ENCODE peak calls at places on chromosomes 3 and 15, in six cellular contexts. One of them, this sample, is unnamed.

GRCh38 chr3:153163349-153164008 is 1.5 kb downstream of the RAP2B start:
- DNase-seq in tibial artery: no peak
- DNase-seq in CD8-positive, alpha-beta T cell: no peak
- DNase-seq in choroid plexus epithelial cell: peak
- DNase-seq in endodermal cell: no peak
- DNase-seq in OCI-LY7: peak
- DNase-seq in this sample: no peak

GRCh38 chr3:51538115-51538458 is 432 bp upstream of the RAD54L2 start:
- DNase-seq in tibial artery: no peak
- DNase-seq in CD8-positive, alpha-beta T cell: no peak
- DNase-seq in choroid plexus epithelial cell: peak
- DNase-seq in endodermal cell: no peak
- DNase-seq in OCI-LY7: peak
- DNase-seq in this sample: no peak

GRCh38 chr3:46717447-46718231 is at the start of gene PRSS50:
- DNase-seq in tibial artery: no peak
- DNase-seq in CD8-positive, alpha-beta T cell: no peak
- DNase-seq in choroid plexus epithelial cell: no peak
- DNase-seq in endodermal cell: peak
- DNase-seq in OCI-LY7: no peak
- DNase-seq in this sample: no peak

GRCh38 chr3:155308831-155309230 is 15.3 kb upstream of the STRIT1 start:
- DNase-seq in tibial artery: no peak
- DNase-seq in CD8-positive, alpha-beta T cell: no peak
- DNase-seq in choroid plexus epithelial cell: no peak
- DNase-seq in endodermal cell: no peak
- DNase-seq in OCI-LY7: no peak
- DNase-seq in this sample: no peak

GRCh38 chr3:153070153-153070868 is 91.7 kb upstream of the RAP2B start:
- DNase-seq in tibial artery: no peak
- DNase-seq in CD8-positive, alpha-beta T cell: no peak
- DNase-seq in choroid plexus epithelial cell: peak
- DNase-seq in endodermal cell: no peak
- DNase-seq in OCI-LY7: no peak
- DNase-seq in this sample: no peak

GRCh38 chr3:161096771-161097367 is 8.3 kb downstream of the B3GALNT1 start:
- DNase-seq in tibial artery: no peak
- DNase-seq in CD8-positive, alpha-beta T cell: no peak
- DNase-seq in choroid plexus epithelial cell: peak
- DNase-seq in endodermal cell: peak
- DNase-seq in OCI-LY7: peak
- DNase-seq in this sample: peak

GRCh38 chr3:14487086-14487485 is 53.1 kb downstream of the GRIP2 start:
- DNase-seq in tibial artery: no peak
- DNase-seq in CD8-positive, alpha-beta T cell: no peak
- DNase-seq in choroid plexus epithelial cell: no peak
- DNase-seq in endodermal cell: no peak
- DNase-seq in OCI-LY7: no peak
- DNase-seq in this sample: no peak

GRCh38 chr15:96102631-96103030 is 227.9 kb upstream of the NR2F2 start:
- DNase-seq in tibial artery: no peak
- DNase-seq in CD8-positive, alpha-beta T cell: no peak
- DNase-seq in choroid plexus epithelial cell: no peak
- DNase-seq in endodermal cell: no peak
- DNase-seq in OCI-LY7: no peak
- DNase-seq in this sample: no peak

GRCh38 chr15:89127054-89127702 is 38.9 kb downstream of the ABHD2 start:
- DNase-seq in tibial artery: no peak
- DNase-seq in CD8-positive, alpha-beta T cell: no peak
- DNase-seq in choroid plexus epithelial cell: no peak
- DNase-seq in endodermal cell: no peak
- DNase-seq in OCI-LY7: no peak
- DNase-seq in this sample: no peak

GRCh38 chr15:79849789-79850188 is 47.0 kb downstream of the MTHFS start:
- DNase-seq in tibial artery: no peak
- DNase-seq in CD8-positive, alpha-beta T cell: no peak
- DNase-seq in choroid plexus epithelial cell: peak
- DNase-seq in endodermal cell: peak
- DNase-seq in OCI-LY7: peak
- DNase-seq in this sample: peak

GRCh38 chr3:32355892-32356291 is 35.8 kb upstream of the CMTM7 start:
- DNase-seq in tibial artery: no peak
- DNase-seq in CD8-positive, alpha-beta T cell: no peak
- DNase-seq in choroid plexus epithelial cell: no peak
- DNase-seq in endodermal cell: no peak
- DNase-seq in OCI-LY7: no peak
- DNase-seq in this sample: no peak

GRCh38 chr3:186024210-186024609 is 84.7 kb downstream of the ETV5 start:
- DNase-seq in tibial artery: peak
- DNase-seq in CD8-positive, alpha-beta T cell: no peak
- DNase-seq in choroid plexus epithelial cell: peak
- DNase-seq in endodermal cell: no peak
- DNase-seq in OCI-LY7: no peak
- DNase-seq in this sample: no peak

GRCh38 chr3:160129459-160130061 is 95.7 kb upstream of the C3orf80 start:
- DNase-seq in tibial artery: no peak
- DNase-seq in CD8-positive, alpha-beta T cell: no peak
- DNase-seq in choroid plexus epithelial cell: peak
- DNase-seq in endodermal cell: no peak
- DNase-seq in OCI-LY7: no peak
- DNase-seq in this sample: no peak

GRCh38 chr15:85649372-85649771 is 145.4 kb downstream of the KLHL25 start:
- DNase-seq in tibial artery: no peak
- DNase-seq in CD8-positive, alpha-beta T cell: no peak
- DNase-seq in choroid plexus epithelial cell: peak
- DNase-seq in endodermal cell: no peak
- DNase-seq in OCI-LY7: no peak
- DNase-seq in this sample: no peak

GRCh38 chr15:79209690-79210089 is 72.8 kb upstream of the ANKRD34C start:
- DNase-seq in tibial artery: no peak
- DNase-seq in CD8-positive, alpha-beta T cell: no peak
- DNase-seq in choroid plexus epithelial cell: no peak
- DNase-seq in endodermal cell: peak
- DNase-seq in OCI-LY7: no peak
- DNase-seq in this sample: no peak

GRCh38 chr3:129599607-129600006 is 6.9 kb downstream of the PLXND1 start:
- DNase-seq in tibial artery: peak
- DNase-seq in CD8-positive, alpha-beta T cell: no peak
- DNase-seq in choroid plexus epithelial cell: peak
- DNase-seq in endodermal cell: peak
- DNase-seq in OCI-LY7: no peak
- DNase-seq in this sample: no peak

GRCh38 chr3:67401911-67402310 is 252.5 kb downstream of the SUCLG2 start:
- DNase-seq in tibial artery: no peak
- DNase-seq in CD8-positive, alpha-beta T cell: no peak
- DNase-seq in choroid plexus epithelial cell: no peak
- DNase-seq in endodermal cell: no peak
- DNase-seq in OCI-LY7: no peak
- DNase-seq in this sample: no peak

GRCh38 chr15:25793354-25794050 is 69.6 kb downstream of the ATP10A start:
- DNase-seq in tibial artery: no peak
- DNase-seq in CD8-positive, alpha-beta T cell: no peak
- DNase-seq in choroid plexus epithelial cell: no peak
- DNase-seq in endodermal cell: peak
- DNase-seq in OCI-LY7: peak
- DNase-seq in this sample: no peak

GRCh38 chr3:39183231-39184080 is 8.9 kb downstream of the XIRP1 start:
- DNase-seq in tibial artery: no peak
- DNase-seq in CD8-positive, alpha-beta T cell: no peak
- DNase-seq in choroid plexus epithelial cell: no peak
- DNase-seq in endodermal cell: no peak
- DNase-seq in OCI-LY7: peak
- DNase-seq in this sample: no peak

GRCh38 chr3:32470362-32470761 is 32.3 kb downstream of the CMTM6 start:
- DNase-seq in tibial artery: no peak
- DNase-seq in CD8-positive, alpha-beta T cell: no peak
- DNase-seq in choroid plexus epithelial cell: no peak
- DNase-seq in endodermal cell: no peak
- DNase-seq in OCI-LY7: no peak
- DNase-seq in this sample: no peak

GRCh38 chr3:123088360-123088759 is 21.5 kb downstream of the PDIA5 start:
- DNase-seq in tibial artery: no peak
- DNase-seq in CD8-positive, alpha-beta T cell: no peak
- DNase-seq in choroid plexus epithelial cell: no peak
- DNase-seq in endodermal cell: peak
- DNase-seq in OCI-LY7: no peak
- DNase-seq in this sample: no peak

GRCh38 chr15:48703544-48703943 is 58.0 kb upstream of the FBN1 start:
- DNase-seq in tibial artery: no peak
- DNase-seq in CD8-positive, alpha-beta T cell: no peak
- DNase-seq in choroid plexus epithelial cell: no peak
- DNase-seq in endodermal cell: no peak
- DNase-seq in OCI-LY7: no peak
- DNase-seq in this sample: no peak

GRCh38 chr3:44984335-44984734 is 8.3 kb downstream of the EXOSC7 start:
- DNase-seq in tibial artery: no peak
- DNase-seq in CD8-positive, alpha-beta T cell: no peak
- DNase-seq in choroid plexus epithelial cell: no peak
- DNase-seq in endodermal cell: no peak
- DNase-seq in OCI-LY7: no peak
- DNase-seq in this sample: no peak

GRCh38 chr3:172711457-172711800 is 562 bp upstream of the NCEH1 start:
- DNase-seq in tibial artery: no peak
- DNase-seq in CD8-positive, alpha-beta T cell: no peak
- DNase-seq in choroid plexus epithelial cell: no peak
- DNase-seq in endodermal cell: no peak
- DNase-seq in OCI-LY7: peak
- DNase-seq in this sample: no peak

GRCh38 chr3:156024904-156025303 is 95.5 kb upstream of the KCNAB1 start:
- DNase-seq in tibial artery: no peak
- DNase-seq in CD8-positive, alpha-beta T cell: no peak
- DNase-seq in choroid plexus epithelial cell: peak
- DNase-seq in endodermal cell: peak
- DNase-seq in OCI-LY7: no peak
- DNase-seq in this sample: no peak

GRCh38 chr3:153330891-153331290 is 168.9 kb downstream of the RAP2B start:
- DNase-seq in tibial artery: no peak
- DNase-seq in CD8-positive, alpha-beta T cell: no peak
- DNase-seq in choroid plexus epithelial cell: no peak
- DNase-seq in endodermal cell: no peak
- DNase-seq in OCI-LY7: no peak
- DNase-seq in this sample: no peak

GRCh38 chr3:157574580-157574979 is 71.4 kb upstream of the VEPH1 start:
- DNase-seq in tibial artery: no peak
- DNase-seq in CD8-positive, alpha-beta T cell: no peak
- DNase-seq in choroid plexus epithelial cell: no peak
- DNase-seq in endodermal cell: no peak
- DNase-seq in OCI-LY7: no peak
- DNase-seq in this sample: no peak

GRCh38 chr3:43948013-43948412 is 257.3 kb downstream of the ABHD5 start:
- DNase-seq in tibial artery: no peak
- DNase-seq in CD8-positive, alpha-beta T cell: no peak
- DNase-seq in choroid plexus epithelial cell: no peak
- DNase-seq in endodermal cell: no peak
- DNase-seq in OCI-LY7: no peak
- DNase-seq in this sample: peak

GRCh38 chr3:185069583-185070030 is 83.3 kb downstream of the C3orf70 start:
- DNase-seq in tibial artery: no peak
- DNase-seq in CD8-positive, alpha-beta T cell: no peak
- DNase-seq in choroid plexus epithelial cell: no peak
- DNase-seq in endodermal cell: peak
- DNase-seq in OCI-LY7: no peak
- DNase-seq in this sample: no peak

GRCh38 chr15:51191072-51191665 is 96.5 kb upstream of the TNFAIP8L3 start:
- DNase-seq in tibial artery: no peak
- DNase-seq in CD8-positive, alpha-beta T cell: no peak
- DNase-seq in choroid plexus epithelial cell: no peak
- DNase-seq in endodermal cell: no peak
- DNase-seq in OCI-LY7: no peak
- DNase-seq in this sample: no peak
- H3K4me3 ChIP-seq in tibial artery: no peak
- H3K4me3 ChIP-seq in CD8-positive, alpha-beta T cell: no peak
- H3K4me3 ChIP-seq in choroid plexus epithelial cell: no peak
- H3K4me3 ChIP-seq in endodermal cell: no peak
- H3K4me3 ChIP-seq in OCI-LY7: no peak
- H3K4me3 ChIP-seq in this sample: no peak

GRCh38 chr3:167736264-167736787 is 805 bp downstream of the SERPINI1 start:
- DNase-seq in tibial artery: no peak
- DNase-seq in CD8-positive, alpha-beta T cell: no peak
- DNase-seq in choroid plexus epithelial cell: no peak
- DNase-seq in endodermal cell: no peak
- DNase-seq in OCI-LY7: no peak
- DNase-seq in this sample: no peak
- H3K4me3 ChIP-seq in tibial artery: peak
- H3K4me3 ChIP-seq in CD8-positive, alpha-beta T cell: peak
- H3K4me3 ChIP-seq in choroid plexus epithelial cell: peak
- H3K4me3 ChIP-seq in endodermal cell: peak
- H3K4me3 ChIP-seq in OCI-LY7: peak
- H3K4me3 ChIP-seq in this sample: peak

GRCh38 chr3:126677862-126678549 is 23.1 kb upstream of the TXNRD3 start:
- DNase-seq in tibial artery: no peak
- DNase-seq in CD8-positive, alpha-beta T cell: no peak
- DNase-seq in choroid plexus epithelial cell: no peak
- DNase-seq in endodermal cell: peak
- DNase-seq in OCI-LY7: no peak
- DNase-seq in this sample: no peak

GRCh38 chr3:126678691-126679317 is 23.9 kb upstream of the TXNRD3 start:
- DNase-seq in tibial artery: no peak
- DNase-seq in CD8-positive, alpha-beta T cell: no peak
- DNase-seq in choroid plexus epithelial cell: no peak
- DNase-seq in endodermal cell: no peak
- DNase-seq in OCI-LY7: peak
- DNase-seq in this sample: peak

GRCh38 chr3:126679831-126680677 is 24.0 kb upstream of the CHCHD6 start:
- DNase-seq in tibial artery: no peak
- DNase-seq in CD8-positive, alpha-beta T cell: no peak
- DNase-seq in choroid plexus epithelial cell: no peak
- DNase-seq in endodermal cell: no peak
- DNase-seq in OCI-LY7: no peak
- DNase-seq in this sample: no peak

GRCh38 chr3:126676919-126677705 is 22.2 kb upstream of the TXNRD3 start:
- DNase-seq in tibial artery: no peak
- DNase-seq in CD8-positive, alpha-beta T cell: no peak
- DNase-seq in choroid plexus epithelial cell: peak
- DNase-seq in endodermal cell: peak
- DNase-seq in OCI-LY7: no peak
- DNase-seq in this sample: no peak

DNA sequence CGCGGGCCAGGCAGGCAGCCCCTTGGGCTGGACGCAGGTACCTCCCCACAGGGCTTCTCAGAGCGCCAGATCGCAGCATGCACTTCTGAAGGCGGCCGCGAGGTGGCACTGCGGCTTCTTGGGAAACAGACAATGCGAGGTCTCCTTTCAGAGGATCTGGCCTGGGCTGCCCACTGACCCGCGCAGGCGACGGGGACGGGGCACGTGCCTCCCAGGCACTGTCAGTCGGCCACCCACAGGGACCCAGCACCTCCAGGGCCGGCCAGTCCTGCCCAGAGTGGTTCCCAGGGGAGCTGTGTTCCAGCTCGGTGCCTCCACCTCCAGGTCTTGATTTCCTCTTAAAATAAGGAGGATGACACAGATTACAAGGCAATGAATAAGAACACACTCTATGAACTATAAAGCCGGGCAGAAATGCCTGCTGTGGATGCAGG is 24.4 kb upstream of the TXNRD3 start:
- DNase-seq in tibial artery: peak
- DNase-seq in CD8-positive, alpha-beta T cell: peak
- DNase-seq in choroid plexus epithelial cell: peak
- DNase-seq in endodermal cell: peak
- DNase-seq in OCI-LY7: peak
- DNase-seq in this sample: peak
- H3K4me3 ChIP-seq in tibial artery: no peak
- H3K4me3 ChIP-seq in CD8-positive, alpha-beta T cell: no peak
- H3K4me3 ChIP-seq in choroid plexus epithelial cell: no peak
- H3K4me3 ChIP-seq in endodermal cell: no peak
- H3K4me3 ChIP-seq in OCI-LY7: peak
- H3K4me3 ChIP-seq in this sample: peak

GRCh38 chr3:12483364-12483763 is 916 bp upstream of the TSEN2 start:
- DNase-seq in tibial artery: no peak
- DNase-seq in CD8-positive, alpha-beta T cell: no peak
- DNase-seq in choroid plexus epithelial cell: peak
- DNase-seq in endodermal cell: no peak
- DNase-seq in OCI-LY7: peak
- DNase-seq in this sample: no peak
- H3K4me3 ChIP-seq in tibial artery: no peak
- H3K4me3 ChIP-seq in CD8-positive, alpha-beta T cell: peak
- H3K4me3 ChIP-seq in choroid plexus epithelial cell: no peak
- H3K4me3 ChIP-seq in endodermal cell: peak
- H3K4me3 ChIP-seq in OCI-LY7: peak
- H3K4me3 ChIP-seq in this sample: peak